ENCODE peak calls at places on chromosomes 2 and 18, in four cellular contexts. One of them, this sample, is unnamed.

GRCh38 chr2:19425419-19425818 is 67.0 kb upstream of the OSR1 start:
- DNase-seq in breast epithelium: no peak
- DNase-seq in fibroblast of mammary gland: peak
- DNase-seq in nephron progenitor cell: no peak
- DNase-seq in this sample: no peak

GRCh38 chr2:168120310-168120709 is 127.1 kb downstream of the STK39 start:
- DNase-seq in breast epithelium: no peak
- DNase-seq in fibroblast of mammary gland: no peak
- DNase-seq in nephron progenitor cell: no peak
- DNase-seq in this sample: no peak

GRCh38 chr2:241496003-241496707 is 12.2 kb downstream of the STK25 start:
- DNase-seq in breast epithelium: no peak
- DNase-seq in fibroblast of mammary gland: no peak
- DNase-seq in nephron progenitor cell: no peak
- DNase-seq in this sample: no peak

GRCh38 chr2:184041077-184041476 is 557.3 kb upstream of the ZNF804A start:
- DNase-seq in breast epithelium: no peak
- DNase-seq in fibroblast of mammary gland: no peak
- DNase-seq in nephron progenitor cell: no peak
- DNase-seq in this sample: no peak

GRCh38 chr2:58535182-58535581 is 294.1 kb upstream of the FANCL start:
- DNase-seq in breast epithelium: no peak
- DNase-seq in fibroblast of mammary gland: no peak
- DNase-seq in nephron progenitor cell: no peak
- DNase-seq in this sample: no peak

GRCh38 chr2:223969856-223970255 is 12.6 kb downstream of the MRPL44 start:
- DNase-seq in breast epithelium: no peak
- DNase-seq in fibroblast of mammary gland: peak
- DNase-seq in nephron progenitor cell: no peak
- DNase-seq in this sample: no peak

GRCh38 chr2:23435250-23436035 is 50.5 kb downstream of the KLHL29 start:
- DNase-seq in breast epithelium: peak
- DNase-seq in fibroblast of mammary gland: no peak
- DNase-seq in nephron progenitor cell: no peak
- DNase-seq in this sample: no peak

GRCh38 chr2:6073260-6074141 is 381.3 kb downstream of the SOX11 start:
- DNase-seq in breast epithelium: no peak
- DNase-seq in fibroblast of mammary gland: no peak
- DNase-seq in nephron progenitor cell: peak
- DNase-seq in this sample: no peak

GRCh38 chr2:222205136-222205535 is 93.7 kb downstream of the PAX3 start:
- DNase-seq in breast epithelium: no peak
- DNase-seq in fibroblast of mammary gland: no peak
- DNase-seq in nephron progenitor cell: no peak
- DNase-seq in this sample: no peak

GRCh38 chr2:19361325-19361990 is 3.0 kb upstream of the OSR1 start:
- DNase-seq in breast epithelium: no peak
- DNase-seq in fibroblast of mammary gland: no peak
- DNase-seq in nephron progenitor cell: peak
- DNase-seq in this sample: no peak

GRCh38 chr2:179938026-179938425 is 69.1 kb downstream of the CWC22 start:
- DNase-seq in breast epithelium: no peak
- DNase-seq in fibroblast of mammary gland: no peak
- DNase-seq in nephron progenitor cell: no peak
- DNase-seq in this sample: no peak

DNA sequence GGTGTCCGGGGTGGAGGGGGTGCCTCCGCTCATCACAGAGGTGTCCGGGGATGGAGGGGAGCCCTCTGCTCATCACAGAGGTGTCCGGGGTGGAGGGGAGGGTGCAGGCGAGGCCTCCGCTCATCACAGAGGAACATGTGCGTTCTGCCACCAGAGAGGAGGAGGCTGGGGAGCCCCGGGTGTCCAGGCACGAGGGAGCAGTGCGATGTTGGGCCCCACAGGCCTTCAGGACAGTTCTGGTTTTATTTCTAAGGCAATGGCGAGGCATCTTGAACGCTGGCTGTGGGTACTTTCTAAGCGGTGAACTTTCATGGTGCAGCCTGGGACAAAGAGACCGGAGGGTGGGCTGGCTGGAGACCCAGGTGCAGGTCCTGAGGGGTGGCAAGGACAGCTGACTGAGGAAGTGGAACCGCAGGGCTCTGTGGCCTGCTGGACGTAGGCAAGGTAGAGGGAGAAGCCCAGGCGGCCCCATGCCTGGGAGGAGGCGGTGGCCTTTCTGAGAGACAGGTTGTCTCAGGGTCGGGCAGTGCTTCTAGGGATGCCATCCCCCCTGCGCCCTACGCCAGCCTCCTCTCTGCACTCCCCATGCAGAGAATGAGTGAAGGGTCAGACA is 196.6 kb upstream of the SALL3 start:
- DNase-seq in breast epithelium: no peak
- DNase-seq in fibroblast of mammary gland: no peak
- DNase-seq in nephron progenitor cell: no peak
- DNase-seq in this sample: no peak
- TF ChIP-seq CTCF in breast epithelium: no peak
- TF ChIP-seq CTCF in fibroblast of mammary gland: no peak
- TF ChIP-seq CTCF in nephron progenitor cell: no peak
- TF ChIP-seq CTCF in this sample: no peak

DNA sequence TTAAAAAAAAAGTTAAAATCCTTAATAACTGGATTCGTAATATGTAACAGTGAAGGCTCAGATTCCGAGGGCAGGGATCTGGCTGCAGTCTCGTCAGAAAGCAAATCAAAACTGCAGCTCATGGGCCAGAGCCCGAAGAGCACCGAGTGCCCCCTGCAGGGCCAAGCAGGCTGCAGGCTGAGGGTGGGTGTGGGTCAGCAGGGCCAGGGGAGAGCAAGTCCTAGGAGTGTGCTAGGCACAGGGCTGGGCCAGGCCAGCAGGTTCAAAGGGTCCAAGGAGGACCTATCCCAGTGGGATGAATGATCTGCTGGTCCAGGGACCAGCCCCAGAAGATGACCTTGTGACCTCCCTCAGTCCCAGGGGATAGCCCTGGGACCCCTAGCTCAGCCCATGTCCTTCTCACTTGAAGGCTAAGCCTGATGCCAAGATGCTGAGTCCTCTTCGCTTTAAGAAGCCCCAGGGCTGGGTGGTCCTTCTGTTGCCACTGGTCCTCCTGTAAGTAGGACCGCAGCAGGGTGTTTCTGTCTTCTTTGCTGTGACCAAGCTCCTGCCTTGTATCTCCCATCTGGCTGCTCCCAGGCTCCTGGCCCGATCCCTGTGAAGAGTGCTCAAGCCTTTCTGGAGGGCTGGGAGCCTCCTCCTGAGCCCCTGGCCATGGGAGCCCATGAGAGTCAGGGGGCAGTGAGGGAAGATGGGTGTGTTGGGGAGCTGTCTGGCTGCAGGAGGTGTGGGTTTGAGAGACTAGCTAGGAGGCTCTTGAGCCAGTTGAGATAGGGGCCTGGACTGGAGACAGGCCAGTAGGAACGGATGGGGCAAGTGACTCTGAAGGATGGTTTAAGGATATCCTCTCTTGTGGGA is 150.7 kb downstream of the DYSF start:
- DNase-seq in breast epithelium: no peak
- DNase-seq in fibroblast of mammary gland: no peak
- DNase-seq in nephron progenitor cell: peak
- DNase-seq in this sample: no peak
- TF ChIP-seq CTCF in breast epithelium: no peak
- TF ChIP-seq CTCF in fibroblast of mammary gland: peak
- TF ChIP-seq CTCF in nephron progenitor cell: no peak
- TF ChIP-seq CTCF in this sample: no peak

GRCh38 chr2:104944495-104944894 is 90.6 kb downstream of the POU3F3 start:
- DNase-seq in breast epithelium: no peak
- DNase-seq in fibroblast of mammary gland: peak
- DNase-seq in nephron progenitor cell: peak
- DNase-seq in this sample: no peak
- TF ChIP-seq CTCF in breast epithelium: no peak
- TF ChIP-seq CTCF in fibroblast of mammary gland: peak
- TF ChIP-seq CTCF in nephron progenitor cell: peak
- TF ChIP-seq CTCF in this sample: no peak

GRCh38 chr18:27861539-27861938 is 315.4 kb downstream of the CDH2 start:
- DNase-seq in breast epithelium: no peak
- DNase-seq in fibroblast of mammary gland: no peak
- DNase-seq in nephron progenitor cell: peak
- DNase-seq in this sample: no peak
- TF ChIP-seq CTCF in breast epithelium: no peak
- TF ChIP-seq CTCF in fibroblast of mammary gland: no peak
- TF ChIP-seq CTCF in nephron progenitor cell: no peak
- TF ChIP-seq CTCF in this sample: no peak

DNA sequence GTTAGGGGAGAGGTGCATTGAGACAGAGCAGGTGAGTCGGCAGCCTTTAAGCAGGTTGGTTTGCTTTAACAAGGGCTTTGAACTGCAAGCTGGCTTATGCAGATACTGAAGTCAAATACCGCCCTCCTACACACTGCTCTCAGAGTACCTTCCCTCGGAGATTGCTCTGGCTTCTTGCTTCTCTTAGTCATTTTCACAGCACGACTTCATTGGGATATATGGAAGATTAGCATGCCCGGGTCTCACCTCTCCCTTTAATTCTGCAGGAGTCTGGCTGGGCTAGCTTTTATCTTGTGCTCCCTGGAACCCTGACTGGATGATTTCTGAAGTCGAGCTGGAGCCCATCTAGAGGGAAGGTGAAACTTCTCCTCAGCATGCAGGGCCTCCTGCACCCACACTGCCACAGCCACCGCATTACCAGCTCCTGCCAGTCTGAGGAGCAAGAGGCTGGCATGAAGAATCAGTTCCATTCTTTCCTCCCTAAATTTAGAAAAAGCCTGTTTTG is 395.5 kb upstream of the HNRNPA3 start:
- DNase-seq in breast epithelium: no peak
- DNase-seq in fibroblast of mammary gland: peak
- DNase-seq in nephron progenitor cell: peak
- DNase-seq in this sample: no peak
- TF ChIP-seq CTCF in breast epithelium: no peak
- TF ChIP-seq CTCF in fibroblast of mammary gland: peak
- TF ChIP-seq CTCF in nephron progenitor cell: no peak
- TF ChIP-seq CTCF in this sample: no peak

GRCh38 chr2:151261240-151261976 is at the start of gene RBM43:
- DNase-seq in breast epithelium: peak
- DNase-seq in fibroblast of mammary gland: peak
- DNase-seq in nephron progenitor cell: peak
- DNase-seq in this sample: peak
- TF ChIP-seq CTCF in breast epithelium: no peak
- TF ChIP-seq CTCF in fibroblast of mammary gland: no peak
- TF ChIP-seq CTCF in nephron progenitor cell: no peak
- TF ChIP-seq CTCF in this sample: no peak

GRCh38 chr18:62399781-62400308 is 74.7 kb downstream of the TNFRSF11A start:
- DNase-seq in breast epithelium: no peak
- DNase-seq in fibroblast of mammary gland: no peak
- DNase-seq in nephron progenitor cell: no peak
- DNase-seq in this sample: no peak
- TF ChIP-seq CTCF in breast epithelium: no peak
- TF ChIP-seq CTCF in fibroblast of mammary gland: peak
- TF ChIP-seq CTCF in nephron progenitor cell: peak
- TF ChIP-seq CTCF in this sample: no peak

GRCh38 chr18:11548940-11549551 is 60.4 kb upstream of the SLC35G4 start:
- DNase-seq in breast epithelium: no peak
- DNase-seq in fibroblast of mammary gland: no peak
- DNase-seq in nephron progenitor cell: no peak
- DNase-seq in this sample: no peak
- TF ChIP-seq CTCF in breast epithelium: no peak
- TF ChIP-seq CTCF in fibroblast of mammary gland: no peak
- TF ChIP-seq CTCF in nephron progenitor cell: no peak
- TF ChIP-seq CTCF in this sample: no peak

GRCh38 chr18:78986018-78986481 is 6.4 kb downstream of the SALL3 start:
- DNase-seq in breast epithelium: no peak
- DNase-seq in fibroblast of mammary gland: peak
- DNase-seq in nephron progenitor cell: peak
- DNase-seq in this sample: no peak
- TF ChIP-seq CTCF in breast epithelium: peak
- TF ChIP-seq CTCF in fibroblast of mammary gland: peak
- TF ChIP-seq CTCF in nephron progenitor cell: peak
- TF ChIP-seq CTCF in this sample: no peak

DNA sequence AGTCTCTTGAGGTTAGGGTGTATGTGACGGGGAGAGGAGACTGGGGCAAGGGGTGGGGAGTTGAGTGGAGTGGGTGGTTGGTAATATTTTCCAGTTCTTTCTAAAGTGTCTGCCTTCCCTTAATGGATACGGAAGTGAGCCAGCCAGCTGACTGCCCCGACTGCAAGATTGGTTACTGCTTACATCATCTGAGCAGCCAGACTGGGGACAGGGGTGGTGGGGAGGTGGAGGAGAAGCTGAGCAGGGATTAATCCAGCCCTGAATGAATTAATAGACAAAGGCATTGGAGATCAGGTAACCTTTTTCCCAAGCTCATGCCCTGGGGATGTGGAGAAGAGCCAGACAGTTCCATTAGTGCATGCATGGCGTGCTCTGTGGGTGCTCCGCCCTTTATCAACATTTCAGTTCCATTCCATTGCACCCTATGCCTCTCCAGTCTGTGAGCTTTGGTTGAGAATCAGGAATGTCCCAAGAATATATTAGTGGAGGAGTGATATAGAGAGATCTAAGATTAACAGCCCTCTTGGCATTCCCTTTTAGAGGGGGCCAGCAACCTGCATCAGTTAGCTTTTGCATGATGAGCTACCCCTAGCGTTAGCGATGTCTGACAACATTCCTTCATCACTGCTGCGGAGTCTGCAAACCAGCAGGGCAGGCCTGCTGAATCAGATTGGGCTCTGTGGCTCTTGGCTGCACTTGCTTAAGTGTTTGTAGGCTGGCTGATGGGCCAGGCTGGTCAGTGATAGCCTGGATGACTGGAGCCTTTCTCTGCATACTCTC is 67.5 kb downstream of the TNP1 start:
- DNase-seq in breast epithelium: peak
- DNase-seq in fibroblast of mammary gland: peak
- DNase-seq in nephron progenitor cell: no peak
- DNase-seq in this sample: no peak
- TF ChIP-seq CTCF in breast epithelium: no peak
- TF ChIP-seq CTCF in fibroblast of mammary gland: no peak
- TF ChIP-seq CTCF in nephron progenitor cell: no peak
- TF ChIP-seq CTCF in this sample: no peak

This sample was measured in activated B cell treated with CpG ODN at 0.5 μM for 24 hours.